ENCODE peak calls at places on chromosomes 6 and 20, in four cellular contexts. W, A, D and U are unnamed samples.

GRCh38 chr20:25605146-25605545 is 18.7 kb downstream of the NANP start:
- DNase-seq in A (no peak), D (no peak), W (no peak), U (no peak)

GRCh38 chr20:53399592-53400335 is 193.9 kb downstream of the ZNF217 start:
- DNase-seq in D (no peak), W (no peak), A (no peak), U (no peak)

GRCh38 chr20:51715028-51715872 is 52.9 kb downstream of the ATP9A start:
- DNase-seq in W (no peak), A (no peak), D (no peak), U (no peak)

GRCh38 chr6:113649276-113649675 is 207.9 kb upstream of the MARCKS start:
- DNase-seq in D (no peak), A (no peak), W (no peak), U (no peak)

GRCh38 chr6:1053587-1053986 is 258.3 kb upstream of the FOXQ1 start:
- DNase-seq in A (no peak), D (no peak), W (no peak), U (no peak)

GRCh38 chr6:45483021-45483420 is 105.3 kb upstream of the SUPT3H start:
- DNase-seq in W (no peak), D (peak; percentile 88), A (no peak), U (peak; percentile 92)

GRCh38 chr6:53888931-53889330 is 94.1 kb downstream of the LRRC1 start:
- DNase-seq in D (peak; percentile 30), W (no peak), A (no peak), U (no peak)

GRCh38 chr20:50903353-50904051 is 27.7 kb downstream of the ADNP start:
- DNase-seq in W (no peak), D (no peak), A (peak; percentile 92), U (no peak)

GRCh38 chr6:79546186-79546585 is 9.0 kb upstream of the LCA5 start:
- DNase-seq in W (no peak), A (no peak), D (no peak), U (no peak)

GRCh38 chr6:14641401-14641800 is 523.8 kb downstream of the CD83 start:
- DNase-seq in D (no peak), W (no peak), A (no peak), U (no peak)

GRCh38 chr6:166955865-166956443 is 396 bp downstream of the RNASET2 start:
- DNase-seq in D (no peak), A (no peak), W (peak; percentile 25), U (no peak)

GRCh38 chr6:136728976-136729515 is 63.2 kb downstream of the MAP3K5 start:
- DNase-seq in A (no peak), D (no peak), W (no peak), U (no peak)

GRCh38 chr6:30568245-30568644 is 3.0 kb upstream of the ABCF1 start:
- DNase-seq in D (no peak), A (no peak), W (no peak), U (no peak)

GRCh38 chr6:112144145-112144926 is 56.9 kb downstream of the FAM229B start:
- DNase-seq in D (peak; percentile 10), A (peak; percentile 69), W (no peak), U (peak; percentile 65)

GRCh38 chr20:24772667-24773066 is 176.4 kb upstream of the CST7 start:
- DNase-seq in D (no peak), W (no peak), A (no peak), U (no peak)

GRCh38 chr6:132122871-132123270 is 171.7 kb upstream of the CCN2 start:
- DNase-seq in W (no peak), A (no peak), D (no peak), U (no peak)

GRCh38 chr20:44098256-44098630 is 88.7 kb downstream of the JPH2 start:
- DNase-seq in A (no peak), D (no peak), W (no peak), U (no peak)

GRCh38 chr20:25669826-25670422 is 26.7 kb downstream of the ZNF337 start:
- DNase-seq in A (no peak), W (peak; percentile 15), D (peak; percentile 53), U (peak; percentile 47)

GRCh38 chr6:78999737-79000136 is 78.3 kb downstream of the PHIP start:
- DNase-seq in A (peak; percentile 33), W (no peak), D (no peak), U (no peak)

GRCh38 chr6:21748343-21749063 is 155.0 kb downstream of the SOX4 start:
- DNase-seq in A (no peak), D (no peak), W (no peak), U (no peak)

GRCh38 chr6:20092071-20092566 is 120.2 kb downstream of the MBOAT1 start:
- DNase-seq in D (peak; percentile 13), A (peak; percentile 85), W (no peak), U (peak; percentile 20)

GRCh38 chr20:59603176-59603575 is 1.2 kb upstream of the PHACTR3 start:
- DNase-seq in W (no peak), D (no peak), A (no peak), U (no peak)

GRCh38 chr20:64232794-64233193 is 22.8 kb upstream of the PCMTD2 start:
- DNase-seq in D (no peak), W (no peak), A (no peak), U (no peak)

GRCh38 chr6:146864885-146865284 is 266.1 kb downstream of the ADGB start:
- DNase-seq in W (no peak), A (no peak), D (no peak), U (no peak)

GRCh38 chr6:137767931-137768690 is 98.9 kb upstream of the TNFAIP3 start:
- DNase-seq in D (no peak), A (peak; percentile 94), W (no peak), U (no peak)

GRCh38 chr20:6644818-6645620 is 122.5 kb upstream of the BMP2 start:
- DNase-seq in D (no peak), A (no peak), W (no peak), U (no peak)

GRCh38 chr6:157823001-157823522 is at the start of gene SNX9:
- DNase-seq in W (peak; percentile 84), D (no peak), A (peak; percentile 87), U (peak; percentile 50)

GRCh38 chr20:33209789-33210188 is 7.4 kb upstream of the BPIFA3 start:
- DNase-seq in W (peak; percentile 38), A (peak; percentile 80), D (no peak), U (peak; percentile 8)

GRCh38 chr20:49712918-49713778 is 530 bp downstream of the B4GALT5 start:
- DNase-seq in A (peak; percentile 40), D (no peak), W (peak; percentile 48), U (no peak)

GRCh38 chr20:34369265-34369664 is 6.2 kb downstream of the ITCH start:
- DNase-seq in W (no peak), A (no peak), D (no peak), U (no peak)

GRCh38 chr6:36414481-36414880 is 27.0 kb upstream of the ETV7 start:
- DNase-seq in A (no peak), W (no peak), D (no peak), U (no peak)

GRCh38 chr6:150016324-150017185 is 8.8 kb downstream of the RAET1L start:
- DNase-seq in A (peak; percentile 75), W (no peak), D (no peak), U (peak; percentile 37)

GRCh38 chr6:32405656-32406055 is 1.3 kb downstream of the BTNL2 start:
- DNase-seq in W (no peak), D (no peak), A (no peak), U (no peak)

GRCh38 chr6:71419954-71420692 is 131.5 kb downstream of the OGFRL1 start:
- DNase-seq in A (no peak), D (no peak), W (peak; percentile 67), U (no peak)

GRCh38 chr20:5181492-5181891 is 54.7 kb downstream of the CDS2 start:
- DNase-seq in A (no peak), W (no peak), D (no peak), U (no peak)

GRCh38 chr6:90288404-90288803 is 8.2 kb downstream of the BACH2 start:
- DNase-seq in A (no peak), D (no peak), W (no peak), U (no peak)

GRCh38 chr20:61125536-61126180 is 126.4 kb upstream of the CDH4 start:
- DNase-seq in D (no peak), W (no peak), A (no peak), U (no peak)

GRCh38 chr6:13485923-13486557 is 1.4 kb downstream of the GFOD1 start:
- DNase-seq in D (no peak), A (peak; percentile 84), W (peak; percentile 45), U (no peak)

GRCh38 chr6:73769976-73770375 is 74.0 kb downstream of the CD109 start:
- DNase-seq in A (no peak), W (no peak), D (no peak), U (no peak)